ENCODE peak calls at places on chromosome 2, in five cellular contexts. P is A549, Z is HCT116, B is cardiac muscle cell, E is ovary. O is an unnamed sample.

GRCh38 chr2:3300224-3300623 is 77.4 kb downstream of the EIPR1 start:
- DNase-seq in Z (no peak), P (no peak), B (no peak), E (no peak), O (no peak)

GRCh38 chr2:227545990-227546389 is 52.7 kb upstream of the SCYGR2 start:
- DNase-seq in Z (no peak), P (no peak), E (no peak), B (no peak), O (no peak)

GRCh38 chr2:188132385-188132784 is 159.3 kb upstream of the GULP1 start:
- DNase-seq in Z (no peak), E (no peak), P (no peak), B (no peak), O (no peak)

GRCh38 chr2:218405365-218406208 is 5.9 kb downstream of the CTDSP1 start:
- DNase-seq in B (peak), Z (no peak), P (no peak), E (peak), O (peak)

GRCh38 chr2:226644342-226644957 is 155.2 kb downstream of the IRS1 start:
- DNase-seq in B (no peak), P (no peak), Z (no peak), E (no peak), O (no peak)

GRCh38 chr2:64743739-64744330 is 90.1 kb upstream of the SERTAD2 start:
- DNase-seq in E (no peak), Z (no peak), B (no peak), P (no peak), O (no peak)

GRCh38 chr2:50769416-50769815 is 262.5 kb downstream of the NRXN1 start:
- DNase-seq in B (no peak), E (no peak), P (no peak), Z (no peak), O (no peak)

GRCh38 chr2:139867601-139868226 is 1087.5 kb upstream of the NXPH2 start:
- DNase-seq in P (no peak), B (no peak), E (no peak), Z (no peak), O (no peak)

GRCh38 chr2:217599906-217600305 is 402.9 kb downstream of the TNS1 start:
- DNase-seq in B (no peak), P (no peak), E (no peak), Z (no peak), O (no peak)

GRCh38 chr2:16746833-16747232 is 81.2 kb upstream of the CYRIA start:
- DNase-seq in E (no peak), P (no peak), Z (no peak), B (no peak), O (peak)

GRCh38 chr2:134193006-134193405 is 60.9 kb upstream of the MGAT5 start:
- DNase-seq in P (no peak), Z (no peak), E (no peak), B (no peak), O (no peak)

GRCh38 chr2:188833799-188834198 is 140.4 kb upstream of the COL3A1 start:
- DNase-seq in P (no peak), E (no peak), Z (no peak), B (no peak), O (no peak)

GRCh38 chr2:51534176-51534575 is 502.2 kb upstream of the NRXN1 start:
- DNase-seq in P (no peak), Z (no peak), E (no peak), B (no peak), O (no peak)

GRCh38 chr2:164700390-164700789 is 79.1 kb upstream of the GRB14 start:
- DNase-seq in P (no peak), Z (no peak), E (no peak), B (no peak), O (no peak)

GRCh38 chr2:25308599-25308998 is 33.1 kb downstream of the DNMT3A start:
- DNase-seq in B (no peak), P (no peak), E (no peak), Z (no peak), O (no peak)

GRCh38 chr2:25310965-25311865 is 30.5 kb downstream of the DNMT3A start:
- DNase-seq in Z (peak), B (no peak), E (no peak), P (no peak), O (no peak)

GRCh38 chr2:25310690-25310964 is 31.1 kb downstream of the DNMT3A start:
- DNase-seq in B (no peak), Z (no peak), P (no peak), E (no peak), O (no peak)

GRCh38 chr2:25307949-25308557 is 33.7 kb downstream of the DNMT3A start:
- DNase-seq in B (no peak), Z (no peak), E (no peak), P (no peak), O (no peak)

GRCh38 chr2:25309402-25309801 is 32.3 kb downstream of the DNMT3A start:
- DNase-seq in Z (peak), P (peak), E (no peak), B (peak), O (no peak)
- TF ChIP-seq CTCF in Z (peak), P (peak), E (no peak), B (peak), O (peak)

DNA sequence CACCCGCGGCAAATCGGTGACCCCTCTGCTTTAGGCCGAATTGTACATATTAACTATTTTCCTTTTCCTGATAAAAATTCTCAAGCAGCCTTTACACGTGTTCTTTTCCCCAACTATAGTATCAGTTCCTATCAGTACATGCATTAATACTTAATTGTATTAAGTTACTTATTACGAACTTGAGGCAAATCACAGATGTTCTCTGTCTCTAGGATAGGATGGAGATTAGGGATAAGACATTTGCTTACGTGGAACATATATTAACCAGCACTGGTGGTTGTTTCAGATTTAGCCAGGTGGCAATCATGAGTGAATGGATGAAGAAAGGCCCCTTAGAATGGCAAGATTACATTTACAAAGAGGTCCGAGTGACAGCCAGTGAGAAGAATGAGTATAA is 674 bp downstream of the GEMIN6 start:
- DNase-seq in P (no peak), Z (no peak), E (no peak), B (no peak), O (no peak)
- H3K27ac ChIP-seq in P (peak), Z (peak), E (peak), B (peak), O (no peak)

GRCh38 chr2:5982217-5982910 is 290.2 kb downstream of the SOX11 start:
- DNase-seq in Z (no peak), P (no peak), B (no peak), E (no peak), O (no peak)
- H3K4me3 ChIP-seq in Z (no peak), P (no peak), B (no peak), E (no peak), O (no peak)

DNA sequence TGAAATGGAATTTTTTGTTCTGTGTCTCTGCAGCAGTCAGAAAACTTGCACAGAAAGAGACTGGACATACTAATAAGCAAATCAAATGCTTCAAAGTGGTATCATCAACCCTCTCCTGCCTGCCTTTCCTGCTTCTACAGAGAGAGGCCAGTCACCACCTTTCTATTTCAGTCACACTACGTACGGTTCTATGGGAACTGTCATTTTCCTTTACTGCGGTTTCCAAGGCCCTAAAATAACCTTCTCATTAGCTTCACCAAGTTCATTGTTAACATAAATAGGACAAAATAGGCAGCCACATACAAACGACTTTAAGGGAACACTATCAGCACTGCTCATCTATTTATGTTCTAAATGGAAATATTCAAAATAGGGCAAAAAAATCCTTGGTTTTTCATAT is 86.6 kb downstream of the METTL8 start:
- DNase-seq in B (peak), P (no peak), E (no peak), Z (no peak), O (no peak)
- TF ChIP-seq CTCF in B (no peak), P (no peak), E (no peak), Z (no peak), O (no peak)

DNA sequence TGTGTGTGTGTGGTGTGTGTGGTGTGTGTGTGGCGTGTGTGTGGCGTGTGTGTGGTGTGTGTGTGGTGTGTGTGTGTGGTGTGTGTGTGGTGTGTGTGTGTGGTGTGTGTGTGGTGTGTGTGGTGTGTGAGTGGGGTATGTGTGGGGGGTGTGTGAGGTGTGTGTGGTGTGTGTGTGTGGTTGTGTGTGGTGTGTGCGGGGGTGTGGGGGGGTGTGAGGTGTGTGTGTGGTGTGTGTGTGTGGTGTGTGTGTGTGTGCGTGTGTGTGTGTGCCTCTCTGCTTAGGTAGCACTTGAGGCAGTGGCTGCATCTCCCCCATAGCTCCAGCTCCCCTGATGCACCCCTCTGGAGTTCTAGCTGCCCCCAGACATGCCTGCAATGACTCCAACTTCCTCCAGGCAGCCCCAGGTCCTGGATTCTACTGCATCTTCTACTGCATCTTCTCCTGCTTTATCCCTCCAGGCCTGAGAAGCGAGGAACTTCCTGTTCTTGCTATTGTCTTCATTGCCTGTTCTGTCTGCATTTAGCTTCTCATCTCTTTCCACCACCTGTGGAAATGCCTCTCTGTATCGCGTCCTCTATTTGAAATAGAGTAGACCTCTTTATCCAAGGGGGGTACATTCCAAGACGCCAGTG is 22.2 kb upstream of the MLPH start:
- DNase-seq in P (no peak), Z (no peak), B (no peak), E (no peak), O (no peak)
- H3K27ac ChIP-seq in P (peak), Z (no peak), B (no peak), E (no peak), O (no peak)

GRCh38 chr2:38600242-38600891 is 2.4 kb downstream of the HNRNPLL start:
- DNase-seq in P (no peak), Z (no peak), E (no peak), B (peak), O (no peak)

GRCh38 chr2:38599706-38600105 is 3.0 kb downstream of the HNRNPLL start:
- DNase-seq in Z (no peak), P (no peak), E (no peak), B (no peak), O (no peak)

GRCh38 chr2:38598991-38599295 is 3.8 kb downstream of the HNRNPLL start:
- DNase-seq in Z (no peak), P (no peak), E (no peak), B (no peak), O (no peak)

GRCh38 chr2:38597115-38597514 is 5.6 kb downstream of the HNRNPLL start:
- DNase-seq in B (no peak), E (no peak), Z (no peak), P (no peak), O (no peak)

GRCh38 chr2:38598200-38598990 is 4.3 kb downstream of the HNRNPLL start:
- DNase-seq in P (no peak), E (no peak), B (no peak), Z (no peak), O (no peak)
- H3K4me3 ChIP-seq in P (no peak), E (no peak), B (no peak), Z (no peak), O (peak)

DNA sequence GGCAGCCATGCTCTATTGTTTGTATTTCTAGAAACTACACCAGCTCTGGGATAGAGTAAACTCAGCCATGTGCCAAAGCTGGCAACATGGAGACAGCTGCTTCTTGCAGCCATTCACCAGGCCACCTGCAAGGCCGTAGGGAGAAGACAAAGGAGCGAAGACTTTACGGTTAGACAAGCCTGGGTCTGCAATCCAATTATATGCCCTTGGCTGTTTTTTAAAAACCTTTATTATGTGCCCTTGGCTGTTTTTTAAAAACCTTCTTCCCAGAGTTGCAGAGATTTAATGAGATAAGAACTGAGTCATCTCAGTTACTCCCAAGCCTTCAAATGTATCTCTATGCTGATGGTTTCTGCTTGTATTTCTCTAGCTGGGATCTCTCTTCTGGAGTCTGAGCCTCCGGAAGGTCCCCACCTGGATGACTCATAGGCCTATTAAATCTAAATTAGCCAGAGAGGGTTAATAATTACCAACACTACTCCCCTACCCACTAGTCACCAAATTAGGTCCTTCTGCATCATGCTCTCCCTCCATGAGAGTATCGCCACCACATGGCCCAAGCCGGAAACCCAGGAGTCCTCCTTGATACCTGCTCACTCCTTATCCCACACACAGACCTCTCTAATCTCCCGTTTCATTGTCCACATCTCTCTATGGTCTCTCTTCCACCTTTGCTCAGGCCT is 17.5 kb upstream of the DPP4 start:
- DNase-seq in B (no peak), P (no peak), Z (peak), E (no peak), O (no peak)
- TF ChIP-seq CTCF in B (peak), P (peak), Z (peak), E (no peak), O (no peak)

GRCh38 chr2:144660518-144661316 is 140.8 kb upstream of the ZEB2 start:
- DNase-seq in B (no peak), E (no peak), Z (no peak), P (no peak), O (no peak)
- H3K27ac ChIP-seq in B (no peak), E (no peak), Z (no peak), P (peak), O (peak)